ENCODE peak calls at places on chromosomes 4 and X, in ten cellular contexts. N is naive B cell; A is Calu3; B is HFFc6; V is GM10248; G is HEK293T; H is Peyer's patch; Z is D341Med; Y is AG09319; T is activated CD4-positive, alpha-beta T cell treated with anti-CD3 and anti-CD28 coated beads, Interleukin-2, amount 10 ng/mL, durations not matched to agents 7 days and 5 days. J is an unnamed sample.

GRCh38 chr4:176654565-176655216 is 138.0 kb downstream of the VEGFC start:
- DNase-seq in Y (no peak), A (no peak), T (no peak), V (no peak), H (no peak), B (no peak), G (no peak), N (no peak), Z (no peak), J (no peak)

GRCh38 chr4:55008166-55009056 is 117.0 kb downstream of the KDR start:
- DNase-seq in Z (no peak), V (peak), T (no peak), A (no peak), H (no peak), Y (no peak), G (peak), B (no peak), N (no peak), J (no peak)

GRCh38 chrX:24506082-24506481 is 41.0 kb downstream of the PDK3 start:
- DNase-seq in V (no peak), T (no peak), A (no peak), G (no peak), Y (no peak), H (no peak), B (peak), Z (no peak), N (no peak), J (no peak)

GRCh38 chr4:168514249-168514852 is 17.5 kb downstream of the PALLD start:
- DNase-seq in B (peak), H (no peak), A (no peak), G (no peak), T (no peak), N (no peak), Z (no peak), Y (no peak), V (peak), J (peak)

GRCh38 chr4:82798168-82799005 is at the start of gene SCD5:
- DNase-seq in B (peak), H (peak), Z (peak), T (peak), G (peak), A (peak), V (peak), N (peak), Y (peak), J (no peak)

GRCh38 chrX:24100713-24101112 is 46.0 kb downstream of the EIF2S3 start:
- DNase-seq in Y (no peak), B (peak), A (no peak), N (no peak), V (no peak), T (peak), H (no peak), G (no peak), Z (no peak), J (no peak)

GRCh38 chrX:140586951-140587350 is 82.1 kb upstream of the SOX3 start:
- DNase-seq in G (no peak), Y (no peak), Z (no peak), V (no peak), T (no peak), B (no peak), A (no peak), N (no peak), H (no peak), J (no peak)

GRCh38 chrX:96182366-96182765 is 502.3 kb upstream of the DIAPH2 start:
- DNase-seq in A (peak), N (no peak), V (no peak), T (no peak), Z (peak), Y (no peak), H (no peak), G (peak), B (peak), J (peak)

GRCh38 chr4:153393397-153393796 is 48.9 kb downstream of the MND1 start:
- DNase-seq in Z (no peak), G (no peak), N (no peak), B (peak), V (no peak), H (no peak), T (no peak), A (peak), Y (peak), J (no peak)

GRCh38 chr4:5050520-5050955 is 742 bp upstream of the STK32B start:
- DNase-seq in H (peak), B (peak), G (peak), Z (peak), A (peak), T (no peak), N (peak), V (peak), Y (peak), J (peak)

GRCh38 chr4:137755033-137755471 is 222.8 kb upstream of the PCDH18 start:
- DNase-seq in Y (no peak), A (no peak), N (no peak), B (peak), Z (no peak), V (no peak), G (no peak), T (no peak), H (no peak), J (no peak)

GRCh38 chr4:92182006-92182735 is 121.6 kb upstream of the GRID2 start:
- DNase-seq in H (no peak), G (no peak), V (no peak), A (no peak), Y (no peak), N (no peak), B (no peak), T (no peak), Z (no peak), J (no peak)

GRCh38 chr4:40423735-40424134 is 88.6 kb downstream of the CHRNA9 start:
- DNase-seq in Z (no peak), A (no peak), H (no peak), T (no peak), G (no peak), B (peak), Y (no peak), V (no peak), N (no peak), J (no peak)

GRCh38 chr4:6324999-6325790 is 55.5 kb downstream of the WFS1 start:
- DNase-seq in H (peak), G (no peak), Y (no peak), Z (no peak), V (no peak), A (peak), B (no peak), T (peak), N (no peak), J (no peak)

GRCh38 chr4:150069361-150069760 is 8.9 kb upstream of the DCLK2 start:
- DNase-seq in B (no peak), N (no peak), Z (no peak), V (no peak), T (no peak), A (no peak), G (no peak), H (no peak), Y (no peak), J (no peak)

GRCh38 chr4:147453561-147454141 is 27.2 kb upstream of the EDNRA start:
- DNase-seq in N (no peak), V (no peak), Z (no peak), Y (peak), B (no peak), A (peak), T (no peak), H (no peak), G (no peak), J (no peak)

GRCh38 chr4:187929024-187929423 is 66.5 kb upstream of the ZFP42 start:
- DNase-seq in V (no peak), T (no peak), N (no peak), Y (no peak), Z (no peak), B (no peak), H (no peak), A (no peak), G (no peak), J (no peak)

GRCh38 chr4:27964095-27964494 is 1103.5 kb downstream of the STIM2 start:
- DNase-seq in G (no peak), B (no peak), V (no peak), Y (no peak), T (no peak), N (no peak), Z (no peak), H (no peak), A (no peak), J (no peak)

GRCh38 chr4:87108142-87108546 is 112.3 kb downstream of the KLHL8 start:
- DNase-seq in Y (peak), B (peak), V (no peak), G (no peak), N (no peak), H (peak), A (peak), Z (no peak), T (no peak), J (peak)

GRCh38 chrX:40434947-40435346 is 145.8 kb upstream of the ATP6AP2 start:
- DNase-seq in Z (no peak), B (no peak), G (peak), T (no peak), H (no peak), A (no peak), Y (no peak), V (no peak), N (no peak), J (no peak)

GRCh38 chr4:176013466-176014247 is 52.0 kb upstream of the WDR17 start:
- DNase-seq in H (no peak), B (no peak), N (peak), Z (no peak), Y (no peak), A (no peak), V (no peak), T (no peak), G (no peak), J (no peak)

GRCh38 chrX:20320461-20321159 is 53.9 kb upstream of the RPS6KA3 start:
- DNase-seq in Z (no peak), A (no peak), T (peak), N (peak), B (no peak), H (peak), Y (no peak), G (no peak), V (peak), J (no peak)

GRCh38 chrX:40663880-40664630 is 16.7 kb upstream of the CXorf38 start:
- DNase-seq in G (peak), Y (no peak), N (no peak), T (no peak), H (no peak), A (peak), Z (no peak), B (peak), V (no peak), J (no peak)

GRCh38 chr4:16750216-16750615 is 148.2 kb downstream of the LDB2 start:
- DNase-seq in H (no peak), G (no peak), B (no peak), Z (no peak), T (no peak), A (no peak), V (no peak), Y (no peak), N (no peak), J (no peak)

GRCh38 chr4:33696586-33696985 is 2547.7 kb downstream of the ARAP2 start:
- DNase-seq in A (no peak), G (no peak), B (no peak), V (no peak), T (no peak), Y (no peak), Z (no peak), N (no peak), H (no peak), J (no peak)

GRCh38 chrX:16212024-16212423 is 44.7 kb downstream of the MAGEB17 start:
- DNase-seq in Y (no peak), G (no peak), B (peak), H (no peak), V (no peak), Z (no peak), A (peak), T (no peak), N (no peak), J (no peak)

GRCh38 chrX:142250502-142250901 is 45.4 kb upstream of the MAGEC2 start:
- DNase-seq in V (no peak), A (no peak), G (no peak), B (no peak), N (no peak), Z (no peak), T (no peak), Y (no peak), H (no peak), J (no peak)

J was measured in SK-N-MC.